ENCODE peak calls at places on chromosomes 2 and 18, in nine cellular contexts. W is H54; B is NCI-H1694 treated with DMSO at 0.1 percent for 48 hours; T is body of pancreas; Y is glutamatergic neuron; Z is skeletal muscle cell; M is nephron progenitor cell; I is stimulated activated naive B cell treated with anti-CD40 and anti-IgM and Interleukin-4, amounts not matched to agents 10 μg/mL and 1 μg/mL and 100 μg/mL, for 72 hours; G is stimulated activated CD4-positive, alpha-beta T cell treated with anti-CD3 and anti-CD28 coated beads, Interleukin-12 subunit alpha, Interleukin-12 subunit beta, amount 100 ng/mL, for 4 hours. O is an unnamed sample.

GRCh38 chr2:35857541-35857940 is 498.0 kb upstream of the CRIM1 start:
- DNase-seq in W (no peak), B (no peak), T (no peak), Y (no peak), Z (no peak), M (no peak), I (no peak), G (no peak), O (no peak)

GRCh38 chr2:234919711-234920110 is 32.1 kb upstream of the SH3BP4 start:
- DNase-seq in W (peak), B (no peak), T (no peak), Y (no peak), Z (no peak), M (no peak), I (no peak), G (no peak), O (peak)

GRCh38 chr2:161414385-161415040 is 1.6 kb upstream of the TBR1 start:
- DNase-seq in W (peak), B (no peak), T (no peak), Y (peak), Z (no peak), M (peak), I (no peak), G (no peak), O (no peak)

GRCh38 chr2:102025583-102026267 is 34.0 kb downstream of the IL1R2 start:
- DNase-seq in W (no peak), B (no peak), T (no peak), Y (no peak), Z (no peak), M (no peak), I (no peak), G (no peak), O (no peak)

GRCh38 chr2:15041429-15041837 is 408.9 kb downstream of the LRATD1 start:
- DNase-seq in W (no peak), B (peak), T (peak), Y (peak), Z (peak), M (no peak), I (no peak), G (no peak), O (no peak)

GRCh38 chr2:19652811-19653210 is 249.0 kb downstream of the TTC32 start:
- DNase-seq in W (no peak), B (no peak), T (no peak), Y (no peak), Z (no peak), M (no peak), I (no peak), G (no peak), O (no peak)

GRCh38 chr2:172098650-172099471 is 3.8 kb downstream of the DLX2 start:
- DNase-seq in W (peak), B (no peak), T (peak), Y (peak), Z (no peak), M (peak), I (no peak), G (no peak), O (peak)

GRCh38 chr2:59654753-59655152 is 898.7 kb downstream of the BCL11A start:
- DNase-seq in W (no peak), B (no peak), T (no peak), Y (no peak), Z (no peak), M (no peak), I (no peak), G (no peak), O (no peak)

GRCh38 chr2:70984576-70985282 is 6.3 kb downstream of the ANKRD53 start:
- DNase-seq in W (no peak), B (peak), T (peak), Y (peak), Z (no peak), M (peak), I (peak), G (peak), O (no peak)

GRCh38 chr2:31296641-31297287 is 62.8 kb downstream of the EHD3 start:
- DNase-seq in W (no peak), B (no peak), T (no peak), Y (no peak), Z (no peak), M (no peak), I (no peak), G (no peak), O (no peak)

GRCh38 chr2:156320491-156320896 is 12.0 kb downstream of the NR4A2 start:
- DNase-seq in W (no peak), B (no peak), T (peak), Y (peak), Z (no peak), M (no peak), I (no peak), G (peak), O (peak)

GRCh38 chr18:57833441-57834101 is 30.5 kb upstream of the ATP8B1 start:
- DNase-seq in W (no peak), B (no peak), T (peak), Y (no peak), Z (no peak), M (no peak), I (peak), G (no peak), O (no peak)

GRCh38 chr2:6412533-6413085 is 453.1 kb downstream of the CMPK2 start:
- DNase-seq in W (no peak), B (no peak), T (no peak), Y (no peak), Z (no peak), M (no peak), I (no peak), G (no peak), O (no peak)

GRCh38 chr2:109265369-109265768 is 136.4 kb downstream of the SH3RF3 start:
- DNase-seq in W (no peak), B (no peak), T (no peak), Y (no peak), Z (no peak), M (no peak), I (no peak), G (no peak), O (no peak)

GRCh38 chr2:30306522-30306921 is 75.2 kb downstream of the LBH start:
- DNase-seq in W (no peak), B (no peak), T (no peak), Y (no peak), Z (no peak), M (no peak), I (no peak), G (no peak), O (no peak)

GRCh38 chr2:19574788-19575260 is 216.4 kb upstream of the OSR1 start:
- DNase-seq in W (peak), B (no peak), T (peak), Y (no peak), Z (peak), M (peak), I (no peak), G (no peak), O (no peak)

GRCh38 chr18:3889803-3890202 is 439.8 kb downstream of the TGIF1 start:
- DNase-seq in W (no peak), B (no peak), T (no peak), Y (no peak), Z (peak), M (no peak), I (no peak), G (no peak), O (peak)

GRCh38 chr2:175490306-175490705 is 308.8 kb upstream of the ATP5MC3 start:
- DNase-seq in W (no peak), B (no peak), T (no peak), Y (no peak), Z (no peak), M (no peak), I (no peak), G (no peak), O (no peak)

GRCh38 chr2:34012728-34013302 is 413.7 kb upstream of the FAM98A start:
- DNase-seq in W (peak), B (peak), T (peak), Y (peak), Z (peak), M (peak), I (no peak), G (peak), O (no peak)

GRCh38 chr2:24076849-24077534 is 866 bp upstream of the SF3B6 start:
- DNase-seq in W (no peak), B (no peak), T (no peak), Y (peak), Z (no peak), M (peak), I (no peak), G (peak), O (no peak)

GRCh38 chr2:217731805-217732204 is 271.0 kb downstream of the TNS1 start:
- DNase-seq in W (no peak), B (no peak), T (no peak), Y (no peak), Z (no peak), M (no peak), I (no peak), G (no peak), O (no peak)

GRCh38 chr2:128444816-128445532 is 126.3 kb upstream of the HS6ST1 start:
- DNase-seq in W (no peak), B (peak), T (no peak), Y (no peak), Z (no peak), M (no peak), I (no peak), G (no peak), O (no peak)

GRCh38 chr2:29561241-29562027 is 360.0 kb downstream of the ALK start:
- DNase-seq in W (no peak), B (no peak), T (no peak), Y (no peak), Z (no peak), M (no peak), I (no peak), G (no peak), O (no peak)

GRCh38 chr2:177393824-177394614 is 1.4 kb downstream of the AGPS start:
- DNase-seq in W (no peak), B (no peak), T (no peak), Y (no peak), Z (no peak), M (no peak), I (no peak), G (no peak), O (no peak)

GRCh38 chr2:234392230-234392629 is 104.7 kb downstream of the ARL4C start:
- DNase-seq in W (no peak), B (no peak), T (no peak), Y (no peak), Z (no peak), M (no peak), I (no peak), G (no peak), O (no peak)

GRCh38 chr2:173656086-173656485 is 301.4 kb downstream of the CDCA7 start:
- DNase-seq in W (no peak), B (no peak), T (no peak), Y (no peak), Z (no peak), M (no peak), I (no peak), G (no peak), O (no peak)

GRCh38 chr18:58190842-58191530 is 147.0 kb downstream of the NEDD4L start:
- DNase-seq in W (no peak), B (no peak), T (no peak), Y (no peak), Z (no peak), M (no peak), I (no peak), G (no peak), O (no peak)

O was measured in T1000.